ENCODE peak calls at places on chromosomes 4 and X, in seven cellular contexts. F is A549, P is cardiac muscle cell, S is mesenchymal stem cell, D is RWPE2, L is tibial artery, J is trophoblast cell. K is an unnamed sample. For H3K4me1 and H3K9me3, the result is how much of the 10 kb centered on the place peaks cover.

GRCh38 chr4:145732001-145732400 is 52.1 kb downstream of the C4orf51 start:
- DNase-seq in F (no peak), P (no peak), S (peak), D (no peak), L (no peak), J (no peak), K (no peak)

GRCh38 chr4:139611391-139611790 is 54.2 kb upstream of the MGST2 start:
- DNase-seq in F (no peak), P (no peak), S (no peak), D (no peak), L (no peak), J (no peak), K (no peak)

GRCh38 chr4:22695917-22696316 is 3.2 kb downstream of the GBA3 start:
- DNase-seq in F (no peak), P (no peak), S (no peak), D (no peak), L (no peak), J (no peak), K (no peak)

GRCh38 chr4:73583661-73584060 is 36.6 kb downstream of the RASSF6 start:
- DNase-seq in F (no peak), P (no peak), S (no peak), D (no peak), L (no peak), J (no peak), K (no peak)

GRCh38 chr4:147590249-147590920 is 26.8 kb upstream of the TMEM184C start:
- DNase-seq in F (peak), P (peak), S (peak), D (no peak), L (peak), J (peak), K (no peak)

GRCh38 chrX:122134291-122134690 is 1049.8 kb upstream of the GRIA3 start:
- DNase-seq in F (no peak), P (no peak), S (no peak), D (no peak), L (no peak), J (no peak), K (no peak)

GRCh38 chr4:40886931-40887330 is 137.2 kb downstream of the NSUN7 start:
- DNase-seq in F (no peak), P (no peak), S (peak), D (no peak), L (no peak), J (no peak), K (no peak)

GRCh38 chrX:30971761-30972603 is 82.9 kb upstream of the TAB3 start:
- DNase-seq in F (peak), P (peak), S (peak), D (no peak), L (no peak), J (no peak), K (no peak)

GRCh38 chr4:148239406-148239805 is 202.8 kb downstream of the NR3C2 start:
- DNase-seq in F (no peak), P (peak), S (no peak), D (no peak), L (no peak), J (no peak), K (no peak)

GRCh38 chr4:109432203-109432602 is 1.4 kb upstream of the SEC24B start:
- DNase-seq in F (no peak), P (no peak), S (no peak), D (no peak), L (no peak), J (no peak), K (no peak)

GRCh38 chrX:20139966-20140365 is 1.7 kb downstream of the EIF1AX start:
- DNase-seq in F (no peak), P (no peak), S (peak), D (no peak), L (no peak), J (no peak), K (no peak)

GRCh38 chr4:86942185-86942666 is 7.4 kb downstream of the AFF1 start:
- DNase-seq in F (peak), P (no peak), S (peak), D (no peak), L (no peak), J (no peak), K (no peak)

GRCh38 chr4:86940920-86941460 is 6.2 kb downstream of the AFF1 start:
- DNase-seq in F (no peak), P (no peak), S (no peak), D (no peak), L (no peak), J (peak), K (no peak)

GRCh38 chr4:86939123-86939522 is 4.3 kb downstream of the AFF1 start:
- DNase-seq in F (no peak), P (no peak), S (peak), D (no peak), L (no peak), J (no peak), K (no peak)

GRCh38 chr4:86939737-86940141 is 4.9 kb downstream of the AFF1 start:
- DNase-seq in F (no peak), P (no peak), S (no peak), D (no peak), L (no peak), J (no peak), K (no peak)

DNA sequence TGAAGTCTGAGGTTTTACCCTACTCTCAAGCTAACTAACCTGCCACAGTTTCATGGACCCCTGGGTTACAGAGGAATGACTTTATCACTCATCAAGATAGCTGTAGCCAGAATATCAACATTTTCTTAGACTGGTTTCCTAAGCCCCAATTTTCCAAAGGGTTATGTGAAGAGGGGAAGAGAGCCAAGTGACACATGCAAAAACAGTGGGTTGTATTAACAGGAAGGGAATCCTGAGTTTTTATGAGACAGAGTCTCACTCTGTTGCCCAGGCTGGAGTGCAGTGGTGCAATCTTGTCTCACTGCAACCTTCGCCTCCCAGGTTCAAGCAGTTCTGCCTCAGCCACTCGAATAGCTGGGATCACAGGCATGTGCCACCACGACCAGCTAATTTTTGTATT is 5.4 kb downstream of the AFF1 start:
- DNase-seq in F (no peak), P (no peak), S (peak), D (no peak), L (no peak), J (peak), K (no peak)
- H3K4me1 ChIP-seq in F (half or more), P (under half), S (under half), D (under half), L (under half), J (under half), K (half or more)

DNA sequence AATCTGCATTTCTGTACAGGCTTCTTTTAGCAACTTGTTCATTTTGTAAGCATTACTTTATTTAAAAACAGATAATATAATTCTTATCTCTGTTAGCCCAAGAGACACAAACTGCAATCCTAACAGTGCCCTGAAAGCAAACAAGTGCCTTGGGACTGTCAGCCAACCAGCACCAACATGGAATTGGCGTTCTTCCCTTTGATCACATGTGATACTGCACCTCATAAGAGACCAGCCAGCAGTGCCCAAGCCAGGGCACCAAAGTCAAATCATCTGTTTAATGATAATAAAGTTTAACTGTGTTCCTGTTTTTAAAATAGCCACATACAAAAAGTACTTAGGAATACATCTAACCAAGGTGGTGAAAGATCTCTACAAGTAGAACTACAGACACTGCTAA is 223.2 kb downstream of the PRDM5 start:
- DNase-seq in F (no peak), P (no peak), S (no peak), D (no peak), L (no peak), J (no peak), K (no peak)
- H3K4me3 ChIP-seq in F (no peak), P (no peak), S (no peak), D (no peak), L (no peak), J (no peak), K (no peak)

DNA sequence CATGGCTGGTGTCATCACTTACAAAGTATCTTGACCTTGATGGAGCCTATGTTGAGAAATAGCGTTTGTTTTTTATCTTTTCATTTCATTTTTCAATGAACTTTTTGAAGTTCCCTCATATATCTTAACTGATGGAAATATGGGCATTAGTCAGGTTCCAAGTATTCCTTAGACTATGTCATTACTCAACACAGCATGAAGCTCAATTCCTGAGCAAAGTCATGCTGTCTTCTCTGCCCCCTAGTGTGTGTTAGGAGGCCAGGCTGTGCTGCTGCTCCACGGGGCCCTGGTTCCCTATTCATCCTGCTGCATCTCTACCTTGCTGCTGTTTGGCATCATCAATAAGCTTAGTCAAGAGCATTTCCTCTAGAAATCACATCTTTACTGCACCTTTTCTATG is 40.9 kb downstream of the GPR143 start:
- DNase-seq in F (no peak), P (no peak), S (peak), D (no peak), L (no peak), J (peak), K (no peak)
- H3K9me3 ChIP-seq in F (under half), P (under half), S (under half), D (under half), L (under half), J (under half), K (under half)

DNA sequence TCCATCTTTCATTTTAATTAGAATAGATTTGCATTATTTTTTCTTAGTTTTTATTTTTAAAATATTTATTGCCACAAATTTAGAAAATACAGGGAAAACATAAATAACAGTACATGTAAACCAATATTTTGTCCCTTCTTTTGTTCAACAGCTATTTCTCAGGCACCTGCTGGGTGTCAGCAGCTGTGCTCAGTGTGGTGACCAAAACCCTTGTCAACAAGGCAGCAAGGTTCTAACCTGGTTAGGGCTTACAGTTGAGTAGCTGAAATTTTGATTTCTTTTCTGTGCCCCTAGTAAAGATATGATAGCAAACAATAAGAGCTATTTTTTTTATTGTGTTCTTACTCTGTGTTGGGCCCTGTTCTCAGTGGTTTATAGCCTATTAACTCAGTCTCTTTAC is 128.1 kb downstream of the PTTG2 start:
- DNase-seq in F (no peak), P (no peak), S (no peak), D (no peak), L (no peak), J (no peak), K (no peak)
- H3K4me1 ChIP-seq in F (under half), P (under half), S (under half), D (under half), L (under half), J (under half), K (under half)

GRCh38 chrX:66019974-66020373 is 19.9 kb downstream of the VSIG4 start:
- DNase-seq in F (no peak), P (no peak), S (no peak), D (no peak), L (no peak), J (no peak), K (no peak)

GRCh38 chrX:66020578-66021406 is 19.1 kb downstream of the VSIG4 start:
- DNase-seq in F (no peak), P (no peak), S (no peak), D (no peak), L (no peak), J (no peak), K (no peak)

GRCh38 chrX:66017659-66018170 is 22.2 kb downstream of the VSIG4 start:
- DNase-seq in F (no peak), P (no peak), S (no peak), D (no peak), L (no peak), J (no peak), K (no peak)

GRCh38 chrX:66018585-66019309 is 21.1 kb downstream of the VSIG4 start:
- DNase-seq in F (no peak), P (no peak), S (no peak), D (no peak), L (no peak), J (no peak), K (no peak)

GRCh38 chrX:66019310-66019652 is 20.6 kb downstream of the VSIG4 start:
- DNase-seq in F (no peak), P (no peak), S (no peak), D (no peak), L (no peak), J (no peak), K (no peak)
- H3K4me3 ChIP-seq in F (no peak), P (no peak), S (no peak), D (no peak), L (no peak), J (no peak), K (no peak)

DNA sequence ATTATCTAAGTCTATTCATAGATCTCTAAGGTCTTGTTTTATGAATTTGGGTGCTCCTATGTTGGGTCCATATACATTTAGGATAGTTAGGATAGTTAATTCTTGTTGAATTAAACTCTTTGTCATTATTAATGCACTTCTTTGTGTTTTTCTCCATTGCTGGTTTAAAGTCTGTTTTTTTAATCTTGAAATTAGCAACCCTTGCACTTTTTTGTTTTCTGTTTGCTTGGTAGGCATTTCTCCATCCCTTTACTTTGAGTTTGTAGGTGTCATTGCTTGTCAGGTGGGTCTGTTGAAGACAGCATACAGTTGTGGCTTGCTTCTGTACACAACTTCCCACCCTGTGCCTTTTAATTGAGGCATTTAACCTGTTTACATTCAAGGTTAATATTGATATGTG is 434.8 kb downstream of the OPHN1 start:
- DNase-seq in F (no peak), P (no peak), S (no peak), D (no peak), L (no peak), J (no peak), K (no peak)
- H3K9me3 ChIP-seq in F (under half), P (under half), S (half or more), D (under half), L (under half), J (under half), K (under half)

GRCh38 chr4:106583567-106583966 is 215.0 kb upstream of the GIMD1 start:
- DNase-seq in F (peak), P (no peak), S (peak), D (no peak), L (no peak), J (no peak), K (no peak)

GRCh38 chr4:106585920-106586349 is 217.4 kb upstream of the GIMD1 start:
- DNase-seq in F (no peak), P (no peak), S (no peak), D (no peak), L (no peak), J (no peak), K (no peak)

GRCh38 chr4:106584590-106584989 is 216.0 kb upstream of the GIMD1 start:
- DNase-seq in F (no peak), P (no peak), S (peak), D (no peak), L (no peak), J (no peak), K (no peak)

GRCh38 chr4:106587558-106587957 is 219.0 kb upstream of the GIMD1 start:
- DNase-seq in F (no peak), P (no peak), S (peak), D (no peak), L (no peak), J (no peak), K (no peak)

GRCh38 chr4:106583108-106583507 is 214.5 kb upstream of the GIMD1 start:
- DNase-seq in F (no peak), P (no peak), S (no peak), D (no peak), L (no peak), J (no peak), K (no peak)
- H3K4me1 ChIP-seq in F (under half), P (under half), S (under half), D (half or more), L (under half), J (under half), K (under half)

DNA sequence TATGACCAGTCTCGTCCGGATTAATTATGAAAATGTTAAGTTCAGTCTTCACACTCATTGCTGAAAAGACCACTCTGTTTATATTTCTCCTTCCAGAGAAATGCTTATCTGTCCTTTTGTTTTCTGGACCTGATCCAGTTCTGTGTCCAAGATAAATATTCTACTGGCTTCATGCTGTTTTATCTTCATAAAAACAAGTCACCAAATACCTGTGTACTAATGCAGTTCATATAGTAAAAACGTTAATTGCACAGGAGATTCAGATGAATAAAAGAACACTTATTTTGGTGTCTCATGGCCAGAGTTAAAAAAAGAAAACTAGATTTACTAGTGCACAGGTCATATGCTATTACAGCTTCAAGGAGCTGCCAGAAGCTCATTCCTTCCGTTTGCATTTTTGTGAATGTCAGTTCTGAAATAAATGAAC is 17.3 kb downstream of the FNIP2 start:
- DNase-seq in F (no peak), P (no peak), S (no peak), D (no peak), L (no peak), J (no peak), K (no peak)
- H3K4me3 ChIP-seq in F (no peak), P (no peak), S (no peak), D (no peak), L (no peak), J (no peak), K (no peak)

GRCh38 chr4:473575-474457 is 25.1 kb downstream of the ZNF721 start:
- DNase-seq in F (peak), P (peak), S (peak), D (peak), L (peak), J (peak), K (peak)

GRCh38 chr4:478373-478772 is 20.6 kb downstream of the ZNF721 start:
- DNase-seq in F (no peak), P (no peak), S (peak), D (no peak), L (no peak), J (no peak), K (no peak)

GRCh38 chr4:476501-476900 is 22.5 kb downstream of the ZNF721 start:
- DNase-seq in F (no peak), P (no peak), S (no peak), D (no peak), L (no peak), J (no peak), K (no peak)

GRCh38 chr4:477686-478085 is 21.3 kb downstream of the ZNF721 start:
- DNase-seq in F (no peak), P (no peak), S (no peak), D (no peak), L (no peak), J (no peak), K (no peak)

DNA sequence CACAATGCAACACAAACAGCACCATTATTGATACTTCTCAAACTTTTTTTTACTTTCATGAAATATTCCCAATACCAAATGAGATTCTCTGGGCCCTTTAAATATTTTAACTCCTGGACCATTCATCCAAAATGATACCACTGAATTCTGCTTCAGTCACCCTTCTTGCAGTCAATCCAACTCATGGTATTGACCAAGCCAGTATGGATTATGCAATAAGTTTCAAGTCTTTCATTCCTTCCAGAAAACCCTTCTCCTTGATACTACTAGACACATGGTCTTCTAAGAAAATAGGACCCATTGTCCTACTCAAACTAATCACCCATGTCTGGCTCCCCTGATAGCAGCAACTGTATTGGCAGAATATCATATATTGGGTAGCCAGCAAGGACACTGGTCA is 23.0 kb downstream of the ZNF721 start:
- DNase-seq in F (no peak), P (no peak), S (no peak), D (no peak), L (no peak), J (no peak), K (no peak)
- H3K9me3 ChIP-seq in F (half or more), P (under half), S (under half), D (under half), L (under half), J (under half), K (under half)

K was measured in lower lobe of right lung.